ENCODE peak calls at places on chromosome 15, in eight cellular contexts. E is choroid plexus epithelial cell, X is AG09309, L is cardiac fibroblast, I is AG10803, O is coronary artery, Q is fibroblast of villous mesenchyme, V is endodermal cell. F is an unnamed sample.

GRCh38 chr15:55279746-55280351 is 9.8 kb downstream of the RAB27A start:
- DNase-seq in E (peak; percentile 94), V (no peak), X (peak; percentile 80), Q (peak; percentile 97), O (no peak), L (peak; percentile 67), I (peak; percentile 88), F (peak; percentile 89)

GRCh38 chr15:52340093-52340492 is 44.5 kb upstream of the MYO5C start:
- DNase-seq in O (no peak), Q (no peak), X (no peak), I (no peak), L (no peak), V (no peak), E (no peak), F (no peak)

GRCh38 chr15:62067448-62068044 is 769 bp downstream of the C2CD4A start:
- DNase-seq in Q (peak; percentile 21), I (peak; percentile 8), O (no peak), L (peak; percentile 19), E (no peak), X (no peak), V (peak; percentile 77), F (no peak)

GRCh38 chr15:68667800-68668625 is 89.2 kb downstream of the CORO2B start:
- DNase-seq in L (no peak), X (no peak), E (no peak), V (peak; percentile 32), O (peak; percentile 62), I (no peak), Q (no peak), F (no peak)

GRCh38 chr15:55791576-55792400 is 48.8 kb upstream of the PRTG start:
- DNase-seq in L (peak; percentile 87), V (no peak), I (peak; percentile 92), Q (peak; percentile 87), X (peak; percentile 80), E (peak; percentile 90), O (no peak), F (peak; percentile 66)

GRCh38 chr15:64216161-64216560 is 53.3 kb upstream of the PPIB start:
- DNase-seq in X (no peak), L (no peak), Q (no peak), I (no peak), V (no peak), E (no peak), O (no peak), F (no peak)

GRCh38 chr15:39391230-39391629 is 189.6 kb upstream of the THBS1 start:
- DNase-seq in O (no peak), V (no peak), Q (peak; percentile 93), I (peak; percentile 18), X (no peak), L (peak; percentile 78), E (no peak), F (no peak)

GRCh38 chr15:35657679-35658201 is 111.8 kb upstream of the DPH6 start:
- DNase-seq in I (peak; percentile 57), Q (no peak), O (no peak), X (peak; percentile 45), E (peak; percentile 45), L (peak; percentile 59), V (no peak), F (peak; percentile 31)

GRCh38 chr15:100114526-100114925 is 227.2 kb downstream of the ADAMTS17 start:
- DNase-seq in Q (peak; percentile 76), L (peak; percentile 86), X (no peak), E (peak; percentile 63), O (no peak), I (peak; percentile 48), V (no peak), F (peak; percentile 66)

DNA sequence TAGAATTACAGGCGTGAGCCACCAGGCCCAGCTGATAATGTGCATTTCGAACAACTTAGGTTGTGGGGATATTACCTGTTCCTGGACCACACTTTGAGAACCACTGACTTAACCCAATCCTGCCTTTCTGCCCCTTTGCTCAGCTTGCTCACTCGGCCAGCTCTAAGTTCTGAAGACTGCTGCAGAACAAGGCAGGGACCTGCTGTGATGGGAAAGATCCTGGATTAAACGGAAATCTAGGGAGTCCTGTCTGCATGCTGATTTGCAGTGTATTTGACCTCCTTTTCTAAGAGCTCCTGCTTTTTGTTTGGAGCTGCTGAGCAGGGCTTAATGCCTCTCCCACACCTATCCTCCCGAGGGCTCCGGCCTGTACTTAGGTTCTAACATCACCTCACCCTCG is 2.9 kb downstream of the LTK start:
- DNase-seq in X (no peak), I (no peak), O (no peak), Q (no peak), V (no peak), E (no peak), L (no peak), F (no peak)
- H3K4me3 ChIP-seq in X (no peak overlapping the region), I (no peak overlapping the region), O (no peak overlapping the region), Q (no peak overlapping the region), V (no peak overlapping the region), E (no peak overlapping the region), L (no peak overlapping the region), F (no peak overlapping the region)

GRCh38 chr15:75561888-75562287 is 17.2 kb downstream of the PTPN9 start:
- DNase-seq in Q (no peak), V (no peak), X (no peak), O (no peak), L (no peak), I (no peak), E (no peak), F (no peak)

GRCh38 chr15:75570119-75570518 is 9.0 kb downstream of the PTPN9 start:
- DNase-seq in Q (peak; percentile 59), I (peak; percentile 40), E (no peak), V (no peak), X (no peak), L (peak; percentile 15), O (no peak), F (no peak)

GRCh38 chr15:75565062-75565970 is 13.8 kb downstream of the PTPN9 start:
- DNase-seq in X (no peak), Q (no peak), O (no peak), E (peak; percentile 49), I (peak; percentile 46), L (no peak), V (no peak), F (peak; percentile 29)
- TF ChIP-seq CTCF in X (no peak), Q (no peak), O (no peak), E (peak; percentile 6), I (no peak), L (no peak), V (no peak), F (no peak)

DNA sequence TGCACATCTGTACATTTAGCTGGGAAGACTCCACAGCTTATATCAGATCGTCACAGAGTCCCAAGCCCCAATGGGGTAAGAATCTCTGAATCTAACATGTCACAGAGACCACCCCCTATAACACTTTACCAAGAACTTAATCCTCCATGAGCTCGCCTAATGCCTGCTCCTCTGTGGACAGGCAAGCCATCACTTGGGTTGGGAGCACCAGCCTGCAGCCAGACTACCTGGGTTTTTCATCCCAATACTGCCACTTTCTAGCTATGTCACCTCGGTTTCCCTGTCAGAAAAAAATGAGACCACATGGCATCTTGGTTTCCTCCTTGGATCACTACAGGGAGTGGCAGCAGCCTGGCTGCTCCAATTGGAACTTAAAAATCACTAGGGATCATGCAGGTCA is 277.9 kb upstream of the TLE3 start:
- DNase-seq in O (peak; percentile 68), X (no peak), I (no peak), E (no peak), V (no peak), L (no peak), Q (no peak), F (no peak)
- H3K4me3 ChIP-seq in O (no peak overlapping the region), X (no peak overlapping the region), I (no peak overlapping the region), E (no peak overlapping the region), V (no peak overlapping the region), L (no peak overlapping the region), Q (no peak overlapping the region), F (no peak overlapping the region)

GRCh38 chr15:66253296-66253642 is 281 bp downstream of the MEGF11 start:
- DNase-seq in V (peak; percentile 81), I (no peak), E (no peak), Q (no peak), O (no peak), X (no peak), L (no peak), F (peak; percentile 1)

GRCh38 chr15:66251790-66252355 is 1.7 kb downstream of the MEGF11 start:
- DNase-seq in E (no peak), L (no peak), V (no peak), Q (no peak), O (no peak), X (no peak), I (no peak), F (no peak)

GRCh38 chr15:66251065-66251789 is 2.3 kb downstream of the MEGF11 start:
- DNase-seq in Q (no peak), L (no peak), X (no peak), I (no peak), V (no peak), O (no peak), E (no peak), F (no peak)

GRCh38 chr15:66253643-66254363 is at the start of gene MEGF11:
- DNase-seq in O (no peak), E (peak; percentile 37), V (no peak), L (peak; percentile 49), Q (peak; percentile 43), I (peak; percentile 24), X (no peak), F (peak; percentile 30)

DNA sequence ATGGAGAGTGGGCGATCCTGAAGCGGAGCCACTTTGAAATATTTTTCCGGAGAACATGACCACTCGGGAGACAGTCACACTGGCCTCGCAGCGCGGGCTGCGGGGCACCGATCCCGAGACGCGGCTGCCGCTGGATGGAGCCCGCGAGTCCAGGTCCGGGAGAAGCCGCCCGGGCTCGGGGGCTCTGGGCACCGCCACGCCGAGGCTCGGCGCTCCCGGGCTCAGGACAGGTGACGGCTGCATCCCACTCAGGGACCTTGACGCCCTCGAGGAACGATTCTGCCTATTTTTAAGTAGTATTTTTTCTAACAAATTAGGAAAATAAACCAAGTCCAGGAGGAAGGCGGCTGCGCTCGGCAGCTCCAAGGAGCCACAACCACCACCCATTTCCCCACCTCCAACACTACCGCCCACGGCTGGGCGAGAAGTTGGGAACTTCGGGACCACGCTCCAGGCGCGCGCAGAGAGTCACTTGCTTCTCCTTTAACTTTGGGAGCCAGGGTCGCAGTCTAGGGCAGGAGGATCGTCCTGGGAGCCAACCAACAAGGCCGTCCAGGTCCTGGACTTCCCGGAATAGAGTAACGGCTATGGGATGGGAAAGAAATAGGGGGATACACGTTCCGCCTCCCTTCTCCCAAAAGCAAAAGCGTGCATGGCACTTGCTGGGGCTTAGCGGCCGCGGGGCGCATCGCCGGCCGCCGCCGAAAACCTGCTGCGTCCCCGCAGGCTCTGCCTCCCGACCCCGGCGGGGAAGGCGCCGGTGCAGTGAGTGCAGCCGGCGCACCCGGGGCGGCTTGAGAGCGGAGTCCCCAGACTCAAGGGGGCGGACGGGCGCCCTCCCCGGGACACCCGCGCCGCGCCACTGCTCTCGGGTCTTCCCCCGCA is 897 bp downstream of the MEGF11 start:
- DNase-seq in L (peak; percentile 42), E (peak; percentile 48), Q (peak; percentile 42), V (peak; percentile 86), O (no peak), I (peak; percentile 22), X (no peak), F (peak; percentile 37)
- TF ChIP-seq CTCF in L (peak; percentile 57), E (peak; percentile 66), Q (peak; percentile 74), V (peak; percentile 88), O (peak; percentile 57), I (peak; percentile 55), X (peak; percentile 61), F (peak; percentile 83)

DNA sequence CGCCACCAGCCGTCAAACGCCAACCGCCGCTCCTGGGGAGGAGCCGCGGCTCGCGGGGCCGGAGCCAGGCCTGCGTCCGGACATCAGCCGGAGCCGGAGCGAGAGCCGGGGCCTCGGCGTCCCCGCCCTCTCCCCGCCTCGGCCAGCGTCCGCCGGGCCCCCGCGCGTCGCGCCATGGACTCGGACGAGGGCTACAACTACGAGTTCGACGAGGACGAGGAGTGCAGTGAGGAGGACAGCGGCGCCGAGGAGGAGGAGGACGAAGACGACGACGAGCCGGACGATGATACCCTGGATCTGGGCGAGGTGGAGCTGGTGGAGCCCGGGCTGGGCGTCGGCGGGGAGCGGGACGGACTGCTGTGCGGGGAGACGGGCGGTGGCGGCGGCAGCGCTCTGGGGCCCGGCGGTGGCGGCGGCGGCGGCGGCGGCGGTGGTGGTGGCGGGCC is 359 bp downstream of the ARIH1 start:
- DNase-seq in L (no peak), V (no peak), E (no peak), O (no peak), X (no peak), I (no peak), Q (no peak), F (peak; percentile 14)
- H3K4me3 ChIP-seq in L (peak overlapping the region; percentile 94), V (peak overlapping the region; percentile 100), E (peak overlapping the region; percentile 99), O (peak overlapping the region; percentile 97), X (peak overlapping the region; percentile 90), I (peak overlapping the region; percentile 90), Q (peak overlapping the region; percentile 92), F (peak overlapping the region; percentile 93)

F was measured in astrocyte of the spinal cord.